ENCODE peak calls at places on chromosomes 12 and 14, in six cellular contexts. S is HCT116, Q is fibroblast of lung, D is neural progenitor cell, J is mammary epithelial cell, X is GM23338. L is an unnamed sample.

GRCh38 chr14:71175491-71175890 is 268.2 kb downstream of the PCNX1 start:
- DNase-seq in S (no peak), Q (no peak), D (no peak), J (peak; percentile 74), X (no peak), L (no peak)

GRCh38 chr14:35696119-35696518 is 113.0 kb downstream of the RALGAPA1 start:
- DNase-seq in S (no peak), Q (no peak), D (no peak), J (no peak), X (no peak), L (no peak)

GRCh38 chr12:100826323-100826722 is 31.7 kb downstream of the ANO4 start:
- DNase-seq in S (peak; percentile 13), Q (peak; percentile 64), D (peak; percentile 81), J (peak; percentile 51), X (peak; percentile 81), L (no peak)

GRCh38 chr14:71498151-71498734 is 434.0 kb upstream of the RGS6 start:
- DNase-seq in S (no peak), Q (peak; percentile 46), D (no peak), J (no peak), X (no peak), L (peak; percentile 73)

GRCh38 chr12:19223018-19223417 is 93.5 kb downstream of the PLEKHA5 start:
- DNase-seq in S (peak; percentile 1), Q (no peak), D (no peak), J (no peak), X (peak; percentile 27), L (no peak)

GRCh38 chr12:102948941-102949352 is 8.5 kb upstream of the ASCL1 start:
- DNase-seq in S (peak; percentile 23), Q (peak; percentile 43), D (peak; percentile 77), J (no peak), X (peak; percentile 79), L (no peak)

GRCh38 chr14:35883677-35884293 is 57.6 kb downstream of the BRMS1L start:
- DNase-seq in S (no peak), Q (peak; percentile 41), D (peak; percentile 59), J (no peak), X (peak; percentile 63), L (peak; percentile 22)

GRCh38 chr14:105878125-105878524 is 351.7 kb downstream of the TMEM121 start:
- DNase-seq in S (no peak), Q (no peak), D (no peak), J (no peak), X (no peak), L (no peak)

GRCh38 chr12:48903982-48904411 is 21.3 kb downstream of the FKBP11 start:
- DNase-seq in S (peak; percentile 52), Q (peak; percentile 91), D (peak; percentile 93), J (peak; percentile 51), X (peak; percentile 98), L (peak; percentile 72)

DNA sequence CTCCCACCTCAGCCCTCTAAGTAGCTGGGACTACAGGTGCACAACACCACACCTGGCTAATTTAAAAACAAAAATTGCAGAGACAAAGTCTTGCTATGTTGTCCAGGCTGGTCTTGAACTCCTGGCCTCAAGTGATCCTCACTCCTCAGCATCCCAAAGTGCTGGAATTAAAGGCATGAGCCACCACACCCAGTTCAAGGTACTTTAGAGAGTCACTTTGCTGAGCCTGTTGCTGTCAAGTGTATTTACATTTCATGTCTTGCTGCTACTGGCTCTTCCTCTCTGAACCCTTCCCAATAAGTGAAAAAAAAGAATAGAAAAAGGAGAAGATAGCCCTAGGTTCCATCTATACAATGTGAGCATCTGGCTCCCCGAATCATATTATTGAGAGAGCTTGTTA is 38.4 kb downstream of the SLCO1A2 start:
- DNase-seq in S (no peak), Q (no peak), D (no peak), J (no peak), X (no peak), L (no peak)
- H2AFZ ChIP-seq in S (peak overlapping the region; percentile 93), Q (no peak overlapping the region), D (peak overlapping the region; percentile 70), J (no peak overlapping the region), X (no peak overlapping the region), L (peak overlapping the region; percentile 74)

GRCh38 chr12:71688961-71689570 is 3.2 kb downstream of the TMEM19 start:
- DNase-seq in S (no peak), Q (peak; percentile 22), D (no peak), J (no peak), X (no peak), L (no peak)

GRCh38 chr12:71691504-71692129 is 5.7 kb downstream of the TMEM19 start:
- DNase-seq in S (no peak), Q (no peak), D (no peak), J (no peak), X (no peak), L (no peak)

GRCh38 chr12:71695782-71696181 is 9.9 kb downstream of the TMEM19 start:
- DNase-seq in S (no peak), Q (no peak), D (no peak), J (no peak), X (no peak), L (no peak)

GRCh38 chr12:71693126-71693525 is 7.2 kb downstream of the TMEM19 start:
- DNase-seq in S (no peak), Q (no peak), D (no peak), J (no peak), X (no peak), L (no peak)

GRCh38 chr12:71694099-71694820 is 8.4 kb downstream of the TMEM19 start:
- DNase-seq in S (no peak), Q (no peak), D (peak; percentile 38), J (peak; percentile 71), X (no peak), L (no peak)
- H2AFZ ChIP-seq in S (no peak overlapping the region), Q (no peak overlapping the region), D (no peak overlapping the region), J (peak overlapping the region; percentile 22), X (no peak overlapping the region), L (no peak overlapping the region)

GRCh38 chr12:57864811-57865751 is 18.6 kb upstream of the CTDSP2 start:
- DNase-seq in S (peak; percentile 32), Q (peak; percentile 81), D (peak; percentile 67), J (peak; percentile 74), X (peak; percentile 83), L (peak; percentile 99)

GRCh38 chr12:57863676-57864075 is 17.1 kb upstream of the CTDSP2 start:
- DNase-seq in S (no peak), Q (no peak), D (no peak), J (no peak), X (no peak), L (peak; percentile 69)

GRCh38 chr12:57866308-57867019 is 19.9 kb upstream of the CTDSP2 start:
- DNase-seq in S (no peak), Q (no peak), D (no peak), J (no peak), X (no peak), L (no peak)

GRCh38 chr12:57861967-57862366 is 15.4 kb upstream of the CTDSP2 start:
- DNase-seq in S (no peak), Q (no peak), D (no peak), J (no peak), X (no peak), L (no peak)

GRCh38 chr12:57864382-57864781 is 17.9 kb upstream of the CTDSP2 start:
- DNase-seq in S (no peak), Q (no peak), D (peak; percentile 64), J (no peak), X (peak; percentile 66), L (peak; percentile 84)
- H2AFZ ChIP-seq in S (peak overlapping the region; percentile 5), Q (peak overlapping the region; percentile 24), D (no peak overlapping the region), J (peak overlapping the region; percentile 29), X (peak overlapping the region; percentile 96), L (peak overlapping the region; percentile 82)

GRCh38 chr12:57629897-57630471 is 3.0 kb downstream of the B4GALNT1 start:
- DNase-seq in S (no peak), Q (no peak), D (peak; percentile 1), J (no peak), X (no peak), L (peak; percentile 29)

GRCh38 chr12:57627504-57628279 is 5.3 kb downstream of the B4GALNT1 start:
- DNase-seq in S (no peak), Q (no peak), D (peak; percentile 42), J (no peak), X (peak; percentile 50), L (peak; percentile 61)

GRCh38 chr12:57626929-57627445 is 6.0 kb downstream of the B4GALNT1 start:
- DNase-seq in S (no peak), Q (no peak), D (no peak), J (no peak), X (no peak), L (peak; percentile 47)

GRCh38 chr12:57626111-57626928 is 6.7 kb downstream of the B4GALNT1 start:
- DNase-seq in S (no peak), Q (no peak), D (no peak), J (no peak), X (no peak), L (peak; percentile 74)

DNA sequence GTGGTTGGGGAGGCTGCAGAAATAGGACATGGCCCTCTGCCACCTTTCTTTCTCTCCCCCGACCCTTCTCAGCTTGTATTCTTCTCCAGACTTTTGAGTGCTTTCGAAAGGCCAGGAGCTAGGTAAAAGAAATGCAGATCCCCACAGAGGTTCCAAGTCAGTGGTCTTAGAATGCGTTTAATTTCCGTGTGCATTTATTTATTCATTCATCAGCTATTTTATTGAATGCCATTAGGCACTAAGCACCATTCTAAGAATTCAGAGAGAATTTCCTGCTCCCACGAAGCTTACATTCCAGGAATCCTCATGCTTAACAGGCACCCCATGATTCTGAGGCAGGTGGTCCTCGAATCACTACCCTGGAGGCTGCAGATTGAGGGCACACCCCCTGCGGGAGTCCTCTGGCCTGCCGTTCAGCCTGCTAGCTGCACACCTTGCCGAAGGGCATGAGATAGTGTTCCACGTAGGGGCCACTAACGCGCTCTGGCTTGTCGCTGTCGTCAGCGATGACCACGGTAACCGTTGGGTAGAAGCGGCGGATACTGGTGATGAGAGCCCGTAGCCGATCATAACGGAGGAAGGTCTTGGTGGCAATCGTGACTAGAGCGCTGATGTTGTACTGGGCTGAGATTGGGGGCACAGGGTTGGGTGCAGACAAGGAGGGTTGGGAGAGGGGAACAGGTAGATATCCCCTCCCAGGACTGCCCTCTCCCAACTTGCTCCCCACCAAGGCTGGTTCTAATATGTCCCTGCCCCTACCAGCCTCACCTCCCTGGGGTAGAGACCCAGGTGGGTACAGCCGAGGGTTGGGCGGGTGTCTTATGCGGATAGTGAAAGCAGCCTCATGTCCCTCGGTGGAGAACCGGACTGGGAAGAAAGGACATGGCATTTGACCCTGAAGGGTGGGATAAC is 4.5 kb downstream of the B4GALNT1 start:
- DNase-seq in S (no peak), Q (no peak), D (peak; percentile 3), J (no peak), X (no peak), L (peak; percentile 37)
- H2AFZ ChIP-seq in S (no peak overlapping the region), Q (no peak overlapping the region), D (peak overlapping the region; percentile 65), J (no peak overlapping the region), X (peak overlapping the region; percentile 84), L (no peak overlapping the region)

DNA sequence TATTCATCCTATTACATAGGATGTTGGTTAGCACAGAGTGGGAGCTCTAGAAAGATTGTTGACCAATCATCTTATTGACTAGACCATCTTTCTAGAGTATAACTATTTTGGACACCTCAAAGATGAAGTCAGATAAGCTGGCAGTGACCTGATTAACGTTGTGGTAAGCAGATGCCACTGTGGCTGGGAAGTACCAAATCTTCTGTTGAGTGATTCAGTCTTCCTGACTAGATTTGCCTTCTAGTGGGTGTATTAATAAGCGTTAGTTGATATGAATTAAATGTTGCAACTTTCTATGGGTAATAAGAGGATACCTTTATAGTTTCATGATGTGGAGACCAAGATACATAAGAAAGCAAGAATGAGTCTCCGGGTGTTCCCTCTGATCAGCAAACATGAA is 51.2 kb upstream of the HELB start:
- DNase-seq in S (no peak), Q (no peak), D (no peak), J (no peak), X (no peak), L (no peak)
- H2AFZ ChIP-seq in S (no peak overlapping the region), Q (no peak overlapping the region), D (no peak overlapping the region), J (no peak overlapping the region), X (no peak overlapping the region), L (no peak overlapping the region)